ENCODE peak calls at places on chromosomes 16 and 17, in eight cellular contexts. F, V, Q, B, M, Z, D and S are unnamed samples.

GRCh38 chr17:81735181-81736102 is 23.4 kb downstream of the SLC25A10 start:
- DNase-seq in F (no peak), V (no peak), Q (no peak), B (no peak), M (no peak), Z (peak; percentile 33), D (peak; percentile 55), S (peak; percentile 39)

GRCh38 chr16:88497561-88498420 is 44.7 kb downstream of the ZFPM1 start:
- DNase-seq in F (no peak), V (no peak), Q (no peak), B (no peak), M (no peak), Z (peak; percentile 21), D (no peak), S (no peak)

GRCh38 chr17:82001657-82002056 is 21.0 kb downstream of the CENPX start:
- DNase-seq in F (no peak), V (no peak), Q (no peak), B (no peak), M (no peak), Z (no peak), D (no peak), S (no peak)

GRCh38 chr17:59425085-59425901 is 93.8 kb downstream of the YPEL2 start:
- DNase-seq in F (no peak), V (peak; percentile 42), Q (no peak), B (no peak), M (no peak), Z (peak; percentile 57), D (no peak), S (no peak)

GRCh38 chr16:78874241-78874983 is 726.1 kb downstream of the MAF start:
- DNase-seq in F (no peak), V (no peak), Q (no peak), B (no peak), M (no peak), Z (no peak), D (no peak), S (no peak)

GRCh38 chr17:21287703-21288449 is 3.4 kb downstream of the MAP2K3 start:
- DNase-seq in F (no peak), V (peak; percentile 96), Q (no peak), B (peak; percentile 96), M (peak; percentile 90), Z (peak; percentile 97), D (peak; percentile 98), S (peak; percentile 99)

GRCh38 chr16:22188595-22189442 is 17.3 kb upstream of the EEF2K start:
- DNase-seq in F (peak; percentile 69), V (peak; percentile 84), Q (peak; percentile 51), B (peak; percentile 70), M (peak; percentile 55), Z (peak; percentile 95), D (peak; percentile 89), S (peak; percentile 89)

GRCh38 chr17:48160177-48160967 is 52.8 kb downstream of the SNX11 start:
- DNase-seq in F (peak; percentile 60), V (no peak), Q (peak; percentile 24), B (no peak), M (no peak), Z (no peak), D (no peak), S (no peak)

GRCh38 chr17:77208217-77208808 is 67.5 kb downstream of the SEC14L1 start:
- DNase-seq in F (peak; percentile 13), V (peak; percentile 62), Q (no peak), B (no peak), M (no peak), Z (peak; percentile 59), D (no peak), S (no peak)

GRCh38 chr16:10936585-10936984 is 5.7 kb downstream of the DEXI start:
- DNase-seq in F (no peak), V (no peak), Q (no peak), B (no peak), M (no peak), Z (no peak), D (no peak), S (no peak)

GRCh38 chr17:1485748-1486376 is 6.6 kb downstream of the MYO1C start:
- DNase-seq in F (peak; percentile 51), V (peak; percentile 30), Q (no peak), B (no peak), M (peak; percentile 56), Z (peak; percentile 60), D (peak; percentile 26), S (peak; percentile 46)

DNA sequence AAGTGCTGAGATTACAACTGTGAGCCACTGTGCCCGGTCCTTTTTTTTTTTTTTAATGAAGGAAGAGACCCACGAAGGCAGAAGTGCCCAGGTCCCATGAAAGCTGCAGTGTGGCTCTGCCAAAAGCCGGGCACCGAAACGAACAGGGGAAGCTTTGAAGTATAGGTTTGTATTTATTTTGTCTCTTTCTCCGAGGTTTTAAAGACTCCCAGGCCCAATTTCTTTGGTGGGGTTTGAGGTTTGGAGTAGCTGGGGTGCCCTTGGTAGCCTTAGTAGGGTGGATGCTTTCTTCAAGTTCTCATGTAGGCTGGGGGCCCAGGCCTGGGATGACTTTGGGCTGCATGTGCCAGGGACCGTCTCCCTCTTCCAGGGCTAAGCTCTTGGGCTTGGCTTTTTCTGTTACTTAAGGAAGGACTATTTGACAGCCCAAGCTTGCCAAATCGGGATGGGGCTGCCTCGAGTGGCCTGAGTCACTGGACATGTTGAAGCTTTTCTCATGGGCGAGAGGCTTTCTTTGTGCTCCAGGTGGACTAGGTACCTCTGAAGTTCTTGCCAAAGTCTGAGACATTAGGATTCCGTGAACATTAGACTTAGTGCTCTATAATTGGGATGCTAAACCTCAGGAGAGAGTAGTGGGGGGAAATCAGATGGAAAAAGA is 66.3 kb downstream of the WIPI1 start:
- DNase-seq in F (no peak), V (no peak), Q (no peak), B (no peak), M (no peak), Z (peak; percentile 45), D (peak; percentile 24), S (no peak)
- TF ChIP-seq CTCF in F (no peak), V (no peak), Q (no peak), B (no peak), M (no peak), Z (no peak), D (no peak), S (no peak)

DNA sequence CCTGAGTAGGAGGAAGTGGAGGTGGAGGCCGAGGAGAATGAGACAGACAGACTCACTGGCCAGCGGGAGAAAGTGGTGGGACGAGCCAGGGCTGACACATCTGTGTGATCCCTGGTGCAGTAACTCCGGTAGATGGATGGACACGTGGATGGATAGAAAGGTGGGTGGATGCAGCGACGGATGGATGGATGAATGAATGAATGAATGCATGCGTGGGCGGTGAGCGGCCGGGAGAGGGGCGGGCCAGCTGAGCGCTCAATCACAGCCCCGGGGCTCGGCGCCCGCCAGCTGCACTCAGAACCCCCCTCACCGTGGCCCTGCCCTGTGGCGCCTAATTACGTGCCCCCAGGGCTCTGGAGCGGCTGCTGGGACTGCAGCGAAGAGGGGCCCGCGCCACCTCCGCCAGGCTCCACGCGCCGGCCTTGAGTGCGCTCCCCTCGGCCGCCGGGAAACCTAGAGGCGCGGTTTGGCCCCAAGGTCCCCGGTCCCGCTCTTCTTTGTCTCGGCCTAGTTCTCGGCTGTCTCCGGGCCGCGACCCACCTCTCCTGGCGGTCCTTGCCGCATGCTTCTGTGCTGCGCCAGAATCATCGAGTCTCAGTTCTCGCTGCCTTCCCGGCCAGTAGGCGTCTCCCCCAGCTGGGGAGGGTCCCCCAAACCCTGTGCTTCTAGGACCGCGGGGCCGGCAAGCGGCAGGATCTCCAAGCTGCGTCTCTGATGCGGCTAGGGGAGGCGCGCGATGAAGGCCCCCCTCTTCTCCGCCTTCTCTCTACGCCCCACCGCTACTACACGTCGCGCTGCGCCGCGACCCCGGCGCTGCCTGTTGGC is 41.0 kb downstream of the RAI1 start:
- DNase-seq in F (peak; percentile 63), V (no peak), Q (no peak), B (no peak), M (no peak), Z (peak; percentile 58), D (no peak), S (no peak)
- TF ChIP-seq CTCF in F (no peak), V (no peak), Q (no peak), B (no peak), M (no peak), Z (no peak), D (no peak), S (no peak)

DNA sequence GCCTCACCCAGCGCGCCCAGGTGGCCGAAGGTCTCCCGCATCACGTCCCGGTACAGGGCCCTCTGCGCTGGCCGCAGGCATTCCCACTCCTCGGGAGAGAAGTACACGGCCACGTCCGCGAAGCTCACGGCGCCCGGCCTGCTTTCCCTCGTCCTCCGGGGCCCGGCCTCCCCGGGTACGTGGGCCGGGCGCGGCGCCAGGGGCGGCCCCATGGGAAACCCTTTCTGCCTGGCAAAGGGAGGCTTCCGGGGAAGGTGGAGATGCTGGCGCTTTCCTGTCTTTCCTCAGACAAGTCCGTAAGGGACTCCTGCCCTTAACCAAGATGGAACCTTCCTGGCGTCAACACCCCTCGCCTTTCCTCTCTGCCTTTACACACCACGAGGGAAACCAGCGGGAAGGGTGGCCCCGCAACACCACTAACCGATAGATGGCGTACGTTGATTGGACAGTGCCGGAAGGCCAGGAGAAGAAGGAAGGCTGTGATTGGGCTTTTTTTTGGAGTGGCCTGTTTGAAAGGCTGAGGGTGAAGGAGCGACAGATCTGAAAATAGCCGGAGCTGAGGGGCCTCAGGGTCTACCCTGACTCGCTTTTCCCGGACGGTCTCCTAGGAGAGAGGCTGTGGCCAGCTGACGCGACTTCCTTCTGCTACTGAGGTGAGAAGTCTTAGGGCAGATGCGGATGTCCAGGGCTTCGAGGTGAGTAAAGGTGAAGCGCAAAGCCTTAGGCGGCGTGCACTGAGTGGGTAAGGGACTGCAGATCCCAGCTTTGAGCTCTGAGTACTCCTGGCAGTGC is at the start of gene ZNF785:
- DNase-seq in F (peak; percentile 96), V (peak; percentile 56), Q (peak; percentile 87), B (no peak), M (peak; percentile 84), Z (peak; percentile 99), D (peak; percentile 99), S (peak; percentile 100)
- TF ChIP-seq CTCF in F (no peak), V (peak; percentile 24), Q (no peak), B (no peak), M (no peak), Z (peak; percentile 12), D (no peak), S (no peak)

GRCh38 chr16:61654962-61655361 is 381.3 kb downstream of the CDH8 start:
- DNase-seq in F (no peak), V (no peak), Q (no peak), B (no peak), M (no peak), Z (no peak), D (no peak), S (no peak)
- TF ChIP-seq CTCF in F (no peak), V (no peak), Q (no peak), B (no peak), M (no peak), Z (no peak), D (no peak), S (no peak)